ENCODE peak calls at places on chromosome 2, in five cellular contexts. D is NCI-H1105 treated with DMSO at 0.1 percent for 48 hours, T is KBM-7, P is activated gamma-delta T cell, A is fibroblast of lung. G is an unnamed sample.

GRCh38 chr2:3463156-3463835 is 56.0 kb downstream of the ADI1 start:
- DNase-seq in D (no peak), T (no peak), P (no peak), A (no peak), G (no peak)

GRCh38 chr2:152924722-152925121 is 206.3 kb downstream of the ARL6IP6 start:
- DNase-seq in D (peak; percentile 14), T (no peak), P (no peak), A (no peak), G (no peak)

GRCh38 chr2:38187416-38188127 is 111.6 kb upstream of the CYP1B1 start:
- DNase-seq in D (no peak), T (no peak), P (no peak), A (peak; percentile 98), G (no peak)

GRCh38 chr2:230940476-230940815 is 15.4 kb upstream of the GPR55 start:
- DNase-seq in D (no peak), T (no peak), P (no peak), A (no peak), G (no peak)

GRCh38 chr2:96110621-96111256 is 5.6 kb downstream of the ADRA2B start:
- DNase-seq in D (no peak), T (no peak), P (no peak), A (no peak), G (no peak)

GRCh38 chr2:234111523-234111922 is 61.0 kb downstream of the SPP2 start:
- DNase-seq in D (no peak), T (no peak), P (no peak), A (no peak), G (no peak)

GRCh38 chr2:178279142-178279541 is 84.8 kb downstream of the OSBPL6 start:
- DNase-seq in D (no peak), T (no peak), P (no peak), A (peak; percentile 64), G (no peak)

GRCh38 chr2:42513252-42513918 is 19.6 kb upstream of the KCNG3 start:
- DNase-seq in D (no peak), T (peak; percentile 60), P (no peak), A (peak; percentile 68), G (no peak)